ENCODE peak calls at places on chromosomes 16 and 17, in nine cellular contexts. R is SK-N-SH, F is PC-3, E is HCT116, C is neural progenitor cell, N is GM23248, U is OCI-LY7, X is GM23338, V is hepatocyte. W is an unnamed sample.

GRCh38 chr16:57184890-57185445 is 871 bp downstream of the PSME3IP1 start:
- DNase-seq in R (peak; percentile 16), F (no peak), E (no peak), C (peak; percentile 14), N (no peak), U (peak; percentile 13), X (peak; percentile 24), V (no peak), W (no peak)

GRCh38 chr17:79082311-79083190 is 7.9 kb downstream of the ENGASE start:
- DNase-seq in R (peak; percentile 96), F (peak; percentile 73), E (peak; percentile 22), C (peak; percentile 76), N (peak; percentile 54), U (peak; percentile 47), X (peak; percentile 78), V (peak; percentile 73), W (no peak)

GRCh38 chr17:6426356-6427101 is 8.4 kb downstream of the AIPL1 start:
- DNase-seq in R (no peak), F (no peak), E (no peak), C (no peak), N (no peak), U (no peak), X (no peak), V (no peak), W (no peak)

GRCh38 chr17:31061678-31062077 is 33.1 kb upstream of the NF1 start:
- DNase-seq in R (no peak), F (no peak), E (no peak), C (peak; percentile 53), N (peak; percentile 14), U (peak; percentile 56), X (peak; percentile 75), V (no peak), W (peak; percentile 27)

GRCh38 chr16:51522902-51523301 is 371.8 kb upstream of the SALL1 start:
- DNase-seq in R (no peak), F (no peak), E (no peak), C (no peak), N (no peak), U (no peak), X (no peak), V (no peak), W (no peak)

GRCh38 chr16:69566437-69567030 is 768 bp downstream of the NFAT5 start:
- DNase-seq in R (peak; percentile 69), F (peak; percentile 40), E (no peak), C (peak; percentile 75), N (peak; percentile 88), U (peak; percentile 64), X (peak; percentile 57), V (peak; percentile 72), W (peak; percentile 53)

GRCh38 chr17:48409607-48410006 is 20.4 kb downstream of the SKAP1 start:
- DNase-seq in R (no peak), F (no peak), E (no peak), C (no peak), N (no peak), U (no peak), X (no peak), V (no peak), W (no peak)

GRCh38 chr16:728890-729744 is 2.2 kb downstream of the HAGHL start:
- DNase-seq in R (peak; percentile 66), F (no peak), E (no peak), C (no peak), N (peak; percentile 55), U (no peak), X (peak; percentile 52), V (no peak), W (no peak)

GRCh38 chr17:27155866-27156265 is 138.0 kb upstream of the WSB1 start:
- DNase-seq in R (no peak), F (no peak), E (no peak), C (no peak), N (no peak), U (no peak), X (no peak), V (no peak), W (no peak)

GRCh38 chr16:78543066-78543465 is 443.6 kb downstream of the WWOX start:
- DNase-seq in R (no peak), F (no peak), E (no peak), C (no peak), N (no peak), U (no peak), X (no peak), V (no peak), W (no peak)

GRCh38 chr16:84864266-84864955 is 44.6 kb downstream of the CRISPLD2 start:
- DNase-seq in R (no peak), F (no peak), E (no peak), C (no peak), N (no peak), U (peak; percentile 90), X (no peak), V (no peak), W (no peak)

GRCh38 chr16:11675561-11676511 is 7.6 kb downstream of the SNN start:
- DNase-seq in R (no peak), F (no peak), E (peak; percentile 72), C (no peak), N (no peak), U (no peak), X (peak; percentile 40), V (peak; percentile 85), W (peak; percentile 62)

GRCh38 chr17:79702071-79702470 is 28.7 kb upstream of the ENPP7 start:
- DNase-seq in R (peak; percentile 71), F (no peak), E (no peak), C (peak; percentile 64), N (no peak), U (no peak), X (peak; percentile 62), V (no peak), W (no peak)

GRCh38 chr17:79478051-79478461 is 132.8 kb downstream of the RBFOX3 start:
- DNase-seq in R (no peak), F (no peak), E (no peak), C (no peak), N (no peak), U (no peak), X (no peak), V (no peak), W (no peak)

GRCh38 chr17:73305845-73306836 is 5.7 kb downstream of the CDC42EP4 start:
- DNase-seq in R (no peak), F (no peak), E (no peak), C (no peak), N (peak; percentile 41), U (no peak), X (no peak), V (no peak), W (no peak)

GRCh38 chr16:86924537-86924936 is 346.2 kb downstream of the FOXL1 start:
- DNase-seq in R (no peak), F (peak; percentile 67), E (no peak), C (no peak), N (peak; percentile 90), U (no peak), X (no peak), V (no peak), W (no peak)

GRCh38 chr17:59454633-59455105 is 110.7 kb upstream of the DHX40 start:
- DNase-seq in R (no peak), F (peak; percentile 35), E (no peak), C (no peak), N (no peak), U (no peak), X (no peak), V (no peak), W (no peak)

DNA sequence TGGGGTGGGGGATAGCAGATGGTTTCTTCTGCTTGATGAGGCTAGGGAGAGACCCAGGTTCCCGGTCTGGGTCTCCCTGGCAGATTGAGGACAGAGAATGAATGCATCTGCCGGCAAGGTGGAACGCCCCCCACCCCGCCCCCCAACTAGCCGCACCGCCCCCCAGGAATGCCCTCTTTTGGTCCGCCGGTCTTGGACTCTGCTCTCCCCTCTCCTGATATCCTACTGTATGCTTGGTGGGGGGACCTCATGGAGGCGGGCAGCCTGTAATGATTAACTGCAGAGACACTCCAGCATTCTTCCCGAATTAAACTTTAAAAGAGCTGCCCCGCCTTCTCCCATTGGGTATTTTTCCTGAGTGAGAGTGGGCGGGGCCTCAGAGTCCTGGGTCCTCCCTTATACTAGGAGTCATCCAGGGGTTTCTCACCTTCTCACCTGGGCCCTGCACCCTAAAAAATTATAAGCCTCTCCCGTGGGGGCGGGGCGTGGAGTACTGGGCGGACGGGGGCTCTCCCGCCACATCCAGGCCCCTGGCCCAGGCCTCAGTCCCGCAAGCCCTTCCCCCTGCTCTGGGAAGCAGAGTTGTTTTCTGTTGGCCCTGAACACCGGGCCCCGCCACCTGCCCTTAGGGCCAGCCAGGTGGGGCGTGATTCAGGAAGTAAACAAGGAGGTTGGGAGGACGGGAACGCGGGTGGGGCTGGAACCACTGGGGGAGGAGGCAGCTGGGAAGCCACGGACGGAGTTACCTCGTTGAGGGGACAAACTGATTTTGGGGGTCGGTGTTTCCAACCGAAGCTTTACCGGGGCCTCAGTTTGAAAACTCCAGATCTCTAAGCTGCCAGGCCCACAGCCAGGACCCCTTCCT is 1.5 kb downstream of the GRB7 start:
- DNase-seq in R (peak; percentile 41), F (peak; percentile 72), E (peak; percentile 34), C (peak; percentile 73), N (peak; percentile 74), U (peak; percentile 45), X (peak; percentile 93), V (peak; percentile 94), W (no peak)
- H3K4me2 ChIP-seq in R (no peak overlapping the region), F (peak overlapping the region; percentile 96), E (peak overlapping the region; percentile 100), C (peak overlapping the region; percentile 99), N (peak overlapping the region; percentile 38), U (peak overlapping the region; percentile 32), X (peak overlapping the region; percentile 100), V (peak overlapping the region; percentile 93), W (peak overlapping the region; percentile 78)

GRCh38 chr17:50636145-50636803 is 1.6 kb downstream of the ABCC3 start:
- DNase-seq in R (peak; percentile 17), F (no peak), E (no peak), C (no peak), N (no peak), U (no peak), X (no peak), V (no peak), W (no peak)
- TF ChIP-seq EZH2phosphoT487 in R (no peak), F (no peak), E (no peak), C (no peak), N (no peak), U (no peak), X (no peak), V (no peak), W (no peak)

DNA sequence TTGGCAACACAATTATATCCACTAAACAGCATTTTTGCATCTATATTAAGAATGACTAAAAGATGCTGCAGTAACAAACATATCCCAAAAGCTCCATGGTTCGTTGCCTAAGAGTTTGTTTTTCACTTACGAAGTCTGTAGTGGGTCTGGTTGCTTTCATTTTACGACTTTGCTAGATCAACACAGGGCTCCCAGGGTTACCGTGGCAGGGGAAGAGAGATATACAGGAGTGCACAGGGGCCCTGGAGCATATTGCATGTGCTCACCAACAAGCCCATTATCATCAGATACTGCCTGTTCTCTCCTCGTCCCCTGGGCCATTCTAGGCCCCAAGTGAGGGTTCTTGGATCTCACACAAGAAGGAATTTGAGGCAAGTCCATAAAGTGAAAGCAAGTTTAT is 3.1 kb upstream of the MMP2 start:
- DNase-seq in R (no peak), F (no peak), E (no peak), C (no peak), N (peak; percentile 55), U (no peak), X (no peak), V (no peak), W (no peak)
- H3K27ac ChIP-seq in R (no peak overlapping the region), F (no peak overlapping the region), E (no peak overlapping the region), C (no peak overlapping the region), N (peak overlapping the region; percentile 20), U (no peak overlapping the region), X (no peak overlapping the region), V (peak overlapping the region; percentile 23), W (no peak overlapping the region)

DNA sequence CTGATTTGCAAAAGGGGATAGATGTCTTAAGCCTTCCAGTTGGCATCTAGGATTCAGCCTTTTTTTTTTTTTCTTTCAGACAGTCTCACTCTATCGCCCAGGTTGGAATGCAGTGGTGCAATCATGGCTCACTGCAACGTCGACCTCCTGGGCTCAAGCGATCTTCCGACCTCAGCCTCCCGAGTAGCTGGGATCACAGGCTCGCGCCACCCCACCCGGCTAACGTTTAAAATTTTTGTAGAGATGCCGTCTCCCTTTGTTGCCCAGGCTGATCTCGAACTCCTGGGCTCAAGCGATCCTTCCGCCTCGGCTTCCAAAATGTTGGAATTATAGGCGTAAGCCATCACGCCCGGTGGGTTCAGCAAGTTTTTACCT is 571 bp upstream of the CCP110 start:
- DNase-seq in R (no peak), F (no peak), E (no peak), C (no peak), N (no peak), U (no peak), X (peak; percentile 3), V (no peak), W (no peak)
- H3K4me2 ChIP-seq in R (no peak overlapping the region), F (peak overlapping the region; percentile 46), E (peak overlapping the region; percentile 33), C (no peak overlapping the region), N (no peak overlapping the region), U (peak overlapping the region; percentile 86), X (peak overlapping the region; percentile 59), V (no peak overlapping the region), W (peak overlapping the region; percentile 37)